ENCODE peak calls at places on chromosomes 5 and 9, in nine cellular contexts. H is T-helper 1 cell, B is substantia nigra, X is hypothalamus, C is GF-D8, R is kidney tubule cell, I is HTR-8/SVneo, N is thoracic aorta, K is pulmonary artery endothelial cell. W is an unnamed sample.

GRCh38 chr5:24681106-24681505 is 36.3 kb upstream of the CDH10 start:
- DNase-seq in H (no peak), C (no peak), N (no peak), B (no peak), X (no peak), I (no peak), K (no peak), R (no peak), W (no peak)

GRCh38 chr9:131717719-131718460 is 22.0 kb downstream of the RAPGEF1 start:
- DNase-seq in X (no peak), C (no peak), H (no peak), K (no peak), N (no peak), R (no peak), B (no peak), I (no peak), W (no peak)

GRCh38 chr9:127347831-127348699 is 48.9 kb upstream of the SLC2A8 start:
- DNase-seq in I (peak), N (no peak), H (no peak), K (peak), C (no peak), X (no peak), B (no peak), R (peak), W (peak)

GRCh38 chr9:136902259-136902821 is 16.0 kb downstream of the TRAF2 start:
- DNase-seq in B (no peak), C (no peak), N (peak), H (peak), K (peak), X (no peak), I (no peak), R (peak), W (no peak)

GRCh38 chr5:2219149-2219776 is 336.5 kb upstream of the IRX4 start:
- DNase-seq in K (no peak), C (no peak), N (no peak), R (no peak), X (no peak), H (no peak), B (no peak), I (no peak), W (no peak)

GRCh38 chr9:69180670-69181069 is 6.6 kb downstream of the TJP2 start:
- DNase-seq in K (peak), R (peak), N (peak), B (no peak), H (no peak), X (no peak), I (peak), C (peak), W (peak)

GRCh38 chr5:81856948-81857928 is 106.3 kb upstream of the SSBP2 start:
- DNase-seq in K (no peak), B (peak), X (peak), I (no peak), N (no peak), R (peak), C (no peak), H (no peak), W (no peak)

GRCh38 chr5:110092955-110093785 is 403.4 kb downstream of the MAN2A1 start:
- DNase-seq in H (no peak), B (no peak), X (no peak), R (no peak), N (no peak), K (no peak), C (no peak), I (no peak), W (no peak)

GRCh38 chr5:79093762-79094161 is 17.8 kb upstream of the BHMT start:
- DNase-seq in B (no peak), C (no peak), R (no peak), H (no peak), N (no peak), I (no peak), X (no peak), K (no peak), W (no peak)

GRCh38 chr5:98635631-98636030 is 137.8 kb upstream of the RGMB start:
- DNase-seq in B (no peak), X (no peak), R (peak), N (no peak), H (no peak), I (peak), C (no peak), K (no peak), W (peak)

GRCh38 chr9:108153391-108153790 is 663.8 kb upstream of the KLF4 start:
- DNase-seq in H (no peak), X (no peak), N (no peak), C (no peak), R (no peak), I (no peak), B (no peak), K (no peak), W (no peak)

GRCh38 chr9:87497604-87498045 is at the start of gene DAPK1:
- DNase-seq in K (no peak), C (peak), H (no peak), B (peak), X (peak), I (peak), R (peak), N (no peak), W (no peak)

GRCh38 chr5:68544656-68545565 is 329.4 kb downstream of the PIK3R1 start:
- DNase-seq in N (no peak), H (no peak), R (peak), C (no peak), B (no peak), K (no peak), X (no peak), I (no peak), W (no peak)

GRCh38 chr9:79570449-79571308 is 1.1 kb upstream of the TLE4 start:
- DNase-seq in X (peak), C (no peak), H (no peak), B (peak), N (no peak), I (peak), R (no peak), K (no peak), W (no peak)

GRCh38 chr5:15620501-15620900 is 120.5 kb downstream of the FBXL7 start:
- DNase-seq in I (peak), X (no peak), R (peak), H (no peak), C (no peak), N (peak), K (peak), B (no peak), W (no peak)

GRCh38 chr5:172740483-172741205 is 30.4 kb downstream of the DUSP1 start:
- DNase-seq in R (peak), X (no peak), B (no peak), H (no peak), N (peak), C (no peak), I (peak), K (no peak), W (peak)

GRCh38 chr5:122377023-122377422 is 65.0 kb downstream of the SNCAIP start:
- DNase-seq in R (no peak), C (peak), K (no peak), H (no peak), I (no peak), B (no peak), N (no peak), X (no peak), W (no peak)

GRCh38 chr9:37787059-37787458 is 2.2 kb upstream of the EXOSC3 start:
- DNase-seq in B (no peak), R (no peak), C (no peak), X (no peak), K (no peak), H (no peak), N (no peak), I (no peak), W (no peak)

GRCh38 chr9:129145841-129146292 is 32.2 kb downstream of the IER5L start:
- DNase-seq in N (no peak), C (no peak), B (no peak), R (peak), K (no peak), I (peak), X (no peak), H (no peak), W (peak)

GRCh38 chr9:109652971-109653370 is 127.0 kb upstream of the PALM2AKAP2 start:
- DNase-seq in C (no peak), R (peak), K (no peak), I (peak), B (peak), X (no peak), N (no peak), H (no peak), W (no peak)

GRCh38 chr5:113266227-113266912 is 168.4 kb downstream of the TSSK1B start:
- DNase-seq in K (no peak), C (no peak), X (no peak), H (no peak), R (peak), B (no peak), N (no peak), I (no peak), W (no peak)

GRCh38 chr5:14263700-14264099 is 120.6 kb downstream of the TRIO start:
- DNase-seq in B (no peak), K (no peak), X (no peak), C (no peak), H (no peak), R (no peak), I (no peak), N (no peak), W (no peak)